ENCODE peak calls at places on chromosomes 12 and 14, in five cellular contexts. C is heart left ventricle, R is Panc1, L is stomach, S is OCI-LY7. K is an unnamed sample.

GRCh38 chr14:46215801-46216200 is 435.8 kb downstream of the RPL10L start:
- DNase-seq in C (no peak), R (no peak), L (no peak), S (no peak), K (no peak)

GRCh38 chr12:92506891-92507290 is 195.9 kb upstream of the PLEKHG7 start:
- DNase-seq in C (no peak), R (no peak), L (no peak), S (no peak), K (peak; percentile 53)

GRCh38 chr14:36655963-36656768 is 5.5 kb upstream of the PAX9 start:
- DNase-seq in C (no peak), R (no peak), L (no peak), S (peak; percentile 40), K (no peak)

GRCh38 chr14:104143071-104143470 is 4.7 kb downstream of the KIF26A start:
- DNase-seq in C (peak; percentile 18), R (no peak), L (no peak), S (no peak), K (no peak)

GRCh38 chr12:24379038-24379437 is 429.6 kb upstream of the SOX5 start:
- DNase-seq in C (no peak), R (no peak), L (no peak), S (no peak), K (no peak)

GRCh38 chr12:11639463-11639862 is 10.0 kb upstream of the ETV6 start:
- DNase-seq in C (no peak), R (no peak), L (no peak), S (no peak), K (no peak)

GRCh38 chr12:44053550-44054243 is 217.8 kb downstream of the TMEM117 start:
- DNase-seq in C (no peak), R (no peak), L (no peak), S (no peak), K (peak; percentile 42)

GRCh38 chr12:52895726-52896189 is 9.1 kb downstream of the KRT8 start:
- DNase-seq in C (no peak), R (no peak), L (no peak), S (no peak), K (no peak)

GRCh38 chr12:85642810-85643209 is 193.4 kb downstream of the RASSF9 start:
- DNase-seq in C (no peak), R (no peak), L (no peak), S (no peak), K (no peak)

GRCh38 chr14:91047174-91047753 is 13.2 kb downstream of the RPS6KA5 start:
- DNase-seq in C (no peak), R (no peak), L (no peak), S (peak; percentile 18), K (no peak)

GRCh38 chr12:2396448-2396871 is 343.7 kb downstream of the CACNA1C start:
- DNase-seq in C (peak; percentile 82), R (no peak), L (no peak), S (no peak), K (no peak)

GRCh38 chr14:78131616-78132015 is 38.6 kb upstream of the NRXN3 start:
- DNase-seq in C (no peak), R (no peak), L (no peak), S (no peak), K (no peak)

GRCh38 chr14:64442300-64442988 is 22.9 kb upstream of the AKAP5 start:
- DNase-seq in C (peak; percentile 38), R (no peak), L (no peak), S (no peak), K (no peak)

GRCh38 chr14:64440494-64440893 is 24.8 kb upstream of the AKAP5 start:
- DNase-seq in C (no peak), R (no peak), L (no peak), S (no peak), K (no peak)

GRCh38 chr14:64444984-64445845 is 20.1 kb upstream of the AKAP5 start:
- DNase-seq in C (no peak), R (no peak), L (no peak), S (no peak), K (no peak)

GRCh38 chr14:64447890-64448667 is 17.2 kb upstream of the AKAP5 start:
- DNase-seq in C (no peak), R (no peak), L (no peak), S (no peak), K (no peak)

GRCh38 chr14:64444140-64444539 is 21.2 kb upstream of the AKAP5 start:
- DNase-seq in C (no peak), R (no peak), L (no peak), S (no peak), K (no peak)
- H3K27ac ChIP-seq in C (no peak overlapping the region), R (no peak overlapping the region), L (no peak overlapping the region), S (no peak overlapping the region), K (no peak overlapping the region)

GRCh38 chr14:55849833-55850232 is 268.4 kb upstream of the PELI2 start:
- DNase-seq in C (no peak), R (no peak), L (no peak), S (no peak), K (no peak)
- H3K4me1 ChIP-seq in C (no peaks in the 10 kb centered on the region), R (no peaks in the 10 kb centered on the region), L (peaks cover 5% of the 10 kb centered on the region), S (no peaks in the 10 kb centered on the region), K (no peaks in the 10 kb centered on the region)

DNA sequence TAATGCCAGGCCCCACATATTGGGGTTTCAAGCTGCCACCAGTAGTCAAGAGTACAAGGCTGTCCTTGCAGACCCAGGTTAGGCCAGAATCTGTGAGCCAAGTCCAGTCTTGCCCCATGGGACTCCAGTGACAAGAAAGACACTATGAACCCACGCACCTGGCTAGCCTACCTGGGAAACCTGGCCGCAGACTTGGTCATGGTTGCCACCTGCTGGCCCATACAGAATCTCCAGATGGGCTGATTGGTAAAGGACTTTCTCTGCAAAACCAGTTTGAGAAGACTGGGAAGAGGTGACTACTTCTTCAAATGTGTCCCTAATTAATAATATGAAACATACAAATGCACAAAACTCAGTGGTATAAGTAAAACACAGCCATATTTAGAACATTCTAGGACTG is 398.4 kb upstream of the FLRT2 start:
- DNase-seq in C (no peak), R (no peak), L (peak; percentile 57), S (peak; percentile 0), K (peak; percentile 35)
- TF ChIP-seq CTCF in C (no peak), R (no peak), L (no peak), S (peak; percentile 35), K (peak; percentile 60)

DNA sequence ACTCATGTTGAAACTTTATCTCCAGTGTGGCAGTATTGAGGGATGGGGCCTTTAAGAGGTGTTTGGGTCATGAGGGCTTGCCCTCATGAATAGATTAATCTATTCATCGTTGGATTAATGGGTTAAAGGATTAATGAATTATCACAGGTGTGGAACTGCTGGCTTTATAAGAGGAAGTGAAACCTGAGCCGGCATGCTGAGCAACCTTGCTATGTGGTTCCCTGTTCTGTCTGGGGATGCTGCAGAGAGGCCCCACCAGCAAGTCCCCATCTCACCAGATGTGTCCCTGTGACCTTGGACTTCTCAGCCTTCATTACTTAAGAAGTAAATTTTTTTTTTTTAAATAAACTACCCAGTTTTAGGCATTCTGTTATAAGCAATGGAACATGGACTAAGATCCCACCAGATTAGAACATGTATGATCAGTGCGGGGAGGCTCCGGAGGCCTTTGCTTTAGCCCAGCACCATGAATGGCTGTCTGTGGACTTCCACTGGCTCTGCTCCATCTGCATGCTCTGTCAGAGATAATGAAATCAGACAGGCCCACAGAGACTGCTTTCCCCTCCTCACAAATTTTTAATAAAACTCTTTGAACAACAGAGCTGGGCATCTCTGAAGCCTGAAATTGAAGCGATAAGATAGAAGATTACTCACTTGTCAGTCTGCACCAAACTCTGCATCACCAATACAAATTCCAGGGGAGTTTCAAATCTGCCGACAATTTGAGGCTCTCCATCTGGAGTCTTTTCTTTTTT is 109.8 kb downstream of the DYRK2 start:
- DNase-seq in C (no peak), R (no peak), L (no peak), S (peak; percentile 93), K (no peak)
- H3K27ac ChIP-seq in C (no peak overlapping the region), R (no peak overlapping the region), L (no peak overlapping the region), S (peak overlapping the region; percentile 78), K (no peak overlapping the region)

DNA sequence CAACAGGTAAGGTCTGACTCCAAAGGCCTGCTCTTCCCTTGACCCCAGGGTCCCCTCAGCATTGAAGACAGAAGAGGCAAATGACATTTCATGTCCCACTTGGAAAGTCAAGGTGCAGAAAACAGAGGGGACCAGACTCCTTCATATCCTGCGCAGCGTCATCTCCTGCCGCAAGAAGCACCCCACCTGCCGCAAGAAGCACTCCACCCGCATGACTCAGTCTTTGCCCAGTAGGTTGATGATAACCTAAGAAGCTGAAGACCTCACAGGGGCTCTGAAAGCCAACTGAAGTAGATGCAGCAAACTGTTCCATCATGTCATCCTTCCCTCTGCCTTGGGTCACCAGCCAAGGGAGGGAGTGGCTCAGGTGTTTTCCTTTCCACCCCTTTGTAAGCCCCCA is 11.6 kb upstream of the SMUG1 start:
- DNase-seq in C (no peak), R (no peak), L (no peak), S (no peak), K (no peak)
- H3K4me1 ChIP-seq in C (no peaks in the 10 kb centered on the region), R (peaks cover 14% of the 10 kb centered on the region), L (peaks cover 9% of the 10 kb centered on the region), S (peaks cover 27% of the 10 kb centered on the region), K (no peaks in the 10 kb centered on the region)

GRCh38 chr12:95880895-95881294 is 22.1 kb downstream of the SNRPF start:
- DNase-seq in C (no peak), R (no peak), L (no peak), S (no peak), K (no peak)

GRCh38 chr12:95882080-95882479 is 23.3 kb downstream of the SNRPF start:
- DNase-seq in C (no peak), R (no peak), L (no peak), S (no peak), K (no peak)

GRCh38 chr12:95881331-95881955 is 22.7 kb downstream of the SNRPF start:
- DNase-seq in C (no peak), R (no peak), L (no peak), S (no peak), K (no peak)

GRCh38 chr12:95874452-95874851 is 15.7 kb downstream of the SNRPF start:
- DNase-seq in C (no peak), R (no peak), L (no peak), S (no peak), K (no peak)

GRCh38 chr12:95877622-95878021 is 18.9 kb downstream of the SNRPF start:
- DNase-seq in C (no peak), R (no peak), L (no peak), S (no peak), K (no peak)
- TF ChIP-seq CTCF in C (no peak), R (no peak), L (no peak), S (no peak), K (no peak)

GRCh38 chr12:16096273-16096849 is 181.1 kb downstream of the SLC15A5 start:
- DNase-seq in C (no peak), R (no peak), L (no peak), S (no peak), K (no peak)
- H3K27ac ChIP-seq in C (no peak overlapping the region), R (no peak overlapping the region), L (no peak overlapping the region), S (no peak overlapping the region), K (no peak overlapping the region)